ENCODE peak calls at places on chromosome 9, in four cellular contexts. K is M059J, U is fibroblast of mammary gland, C is posterior cingulate gyrus. Z is an unnamed sample.
A peak's percentile ranks its signal among the peaks of the same experiment; 100 is the strongest.

GRCh38 chr9:130835441-130836298 is 616 bp downstream of the ABL1 start:
- DNase-seq in U (peak; percentile 63), K (peak; percentile 49), C (no peak), Z (no peak)

GRCh38 chr9:31188496-31188895 is 1195.9 kb upstream of the ACO1 start:
- DNase-seq in K (no peak), C (no peak), U (no peak), Z (peak; percentile 14)

GRCh38 chr9:127540664-127541041 is 71.4 kb upstream of the STXBP1 start:
- DNase-seq in U (peak; percentile 46), K (no peak), C (no peak), Z (no peak)

GRCh38 chr9:77966718-77967117 is 64.9 kb downstream of the GNAQ start:
- DNase-seq in K (no peak), C (no peak), U (no peak), Z (no peak)

GRCh38 chr9:41229408-41230401 is 40.6 kb upstream of the ZNG1F start:
- DNase-seq in C (peak; percentile 3), K (peak; percentile 5), U (peak; percentile 24), Z (peak; percentile 19)

GRCh38 chr9:105835721-105836120 is 141.4 kb downstream of the TMEM38B start:
- DNase-seq in C (no peak), U (no peak), K (no peak), Z (no peak)

GRCh38 chr9:93859431-93860215 is 95.5 kb downstream of the BARX1 start:
- DNase-seq in K (no peak), U (no peak), C (no peak), Z (no peak)

GRCh38 chr9:123058834-123059233 is 25.4 kb downstream of the GPR21 start:
- DNase-seq in C (no peak), K (peak; percentile 40), U (peak; percentile 91), Z (peak; percentile 98)

GRCh38 chr9:76394896-76395244 is 644 bp upstream of the RFK start:
- DNase-seq in U (peak; percentile 44), C (peak; percentile 36), K (peak; percentile 63), Z (no peak)